ENCODE peak calls at places on chromosomes 12 and 14, in eight cellular contexts. V is body of pancreas; R is fibroblast of pulmonary artery; D is Kasumi-1; A is NCI-H2081; O is pancreas; G is Calu3; X is stimulated activated CD4-positive, alpha-beta T cell treated with anti-CD3 and anti-CD28 coated beads, Interleukin-4, amount 100 ng/mL, for 1 hour. P is an unnamed sample.

GRCh38 chr14:34368115-34368970 is 93.7 kb downstream of the SPTSSA start:
- DNase-seq in V (no peak), R (peak; percentile 82), D (no peak), A (peak; percentile 34), O (no peak), G (no peak), X (no peak), P (no peak)

GRCh38 chr14:26163761-26164160 is 434.1 kb downstream of the NOVA1 start:
- DNase-seq in V (no peak), R (peak; percentile 75), D (peak; percentile 46), A (peak; percentile 73), O (no peak), G (no peak), X (no peak), P (no peak)

GRCh38 chr14:22118894-22119477 is 445.4 kb upstream of the OR4E1 start:
- DNase-seq in V (no peak), R (no peak), D (no peak), A (no peak), O (no peak), G (no peak), X (no peak), P (no peak)

GRCh38 chr12:108505121-108505520 is 10.0 kb upstream of the FICD start:
- DNase-seq in V (no peak), R (no peak), D (no peak), A (no peak), O (no peak), G (no peak), X (no peak), P (no peak)

GRCh38 chr12:50845021-50845647 is 2.4 kb downstream of the TMPRSS12 start:
- DNase-seq in V (no peak), R (no peak), D (no peak), A (no peak), O (no peak), G (no peak), X (no peak), P (no peak)

GRCh38 chr12:29148065-29148957 is 767 bp upstream of the FAR2 start:
- DNase-seq in V (no peak), R (peak; percentile 36), D (no peak), A (no peak), O (no peak), G (peak; percentile 27), X (peak; percentile 4), P (no peak)

GRCh38 chr14:103894723-103895059 is 33.6 kb upstream of the TDRD9 start:
- DNase-seq in V (no peak), R (no peak), D (no peak), A (no peak), O (no peak), G (no peak), X (no peak), P (no peak)

GRCh38 chr14:78508023-78508422 is 337.9 kb downstream of the NRXN3 start:
- DNase-seq in V (no peak), R (no peak), D (no peak), A (no peak), O (no peak), G (no peak), X (no peak), P (no peak)

GRCh38 chr12:48956279-48957140 is 777 bp downstream of the ARF3 start:
- DNase-seq in V (peak; percentile 82), R (peak; percentile 98), D (peak; percentile 97), A (peak; percentile 91), O (peak; percentile 61), G (peak; percentile 76), X (peak; percentile 22), P (peak; percentile 59)

GRCh38 chr12:113173081-113173698 is 12.1 kb downstream of the DDX54 start:
- DNase-seq in V (no peak), R (no peak), D (no peak), A (no peak), O (no peak), G (no peak), X (no peak), P (no peak)

GRCh38 chr12:80282761-80283160 is 161.3 kb upstream of the PTPRQ start:
- DNase-seq in V (no peak), R (no peak), D (no peak), A (no peak), O (no peak), G (no peak), X (no peak), P (no peak)

GRCh38 chr12:63895841-63896240 is 51.3 kb downstream of the SRGAP1 start:
- DNase-seq in V (no peak), R (no peak), D (no peak), A (no peak), O (no peak), G (no peak), X (no peak), P (no peak)

GRCh38 chr14:63933110-63933509 is 80.3 kb downstream of the SYNE2 start:
- DNase-seq in V (no peak), R (no peak), D (no peak), A (no peak), O (no peak), G (no peak), X (no peak), P (peak; percentile 10)

GRCh38 chr14:59224341-59224740 is 35.9 kb downstream of the DAAM1 start:
- DNase-seq in V (no peak), R (no peak), D (no peak), A (no peak), O (no peak), G (no peak), X (no peak), P (no peak)

GRCh38 chr12:89225401-89225800 is 126.9 kb downstream of the DUSP6 start:
- DNase-seq in V (no peak), R (peak; percentile 71), D (no peak), A (no peak), O (no peak), G (peak; percentile 55), X (peak; percentile 69), P (peak; percentile 90)

P was measured in activated CD4-positive, alpha-beta memory T cell treated with anti-CD3 and anti-CD28 coated beads for 36 hours.